ENCODE peak calls at places on chromosomes 4 and X, in nine cellular contexts. P is BE2C, V is CD14-positive monocyte, A is activated B cell treated with CpG ODN at 0.5 μM for 24 hours, G is left lung, X is IMR-90, O is fibroblast of the aortic adventitia, W is PC-9, Y is mammary epithelial cell. Q is an unnamed sample.

GRCh38 chrX:111854778-111855490 is 21.0 kb upstream of the TRPC5OS start:
- DNase-seq in P (peak), V (no peak), A (no peak), G (no peak), X (peak), O (no peak), W (no peak), Y (peak), Q (no peak)

GRCh38 chr4:4356106-4357041 is 30.5 kb upstream of the NSG1 start:
- DNase-seq in P (no peak), V (no peak), A (no peak), G (no peak), X (no peak), O (peak), W (no peak), Y (no peak), Q (no peak)

GRCh38 chr4:139247241-139247640 is 32.8 kb downstream of the MGARP start:
- DNase-seq in P (no peak), V (no peak), A (no peak), G (no peak), X (peak), O (peak), W (no peak), Y (no peak), Q (no peak)

GRCh38 chr4:124833831-124834505 is 121.4 kb upstream of the ANKRD50 start:
- DNase-seq in P (no peak), V (no peak), A (no peak), G (no peak), X (no peak), O (no peak), W (no peak), Y (no peak), Q (no peak)

GRCh38 chr4:183182873-183183725 is 84.0 kb downstream of the WWC2 start:
- DNase-seq in P (no peak), V (peak), A (no peak), G (no peak), X (peak), O (peak), W (peak), Y (peak), Q (no peak)

GRCh38 chr4:123443401-123444297 is 47.1 kb downstream of the SPRY1 start:
- DNase-seq in P (no peak), V (no peak), A (no peak), G (no peak), X (peak), O (no peak), W (no peak), Y (no peak), Q (no peak)

GRCh38 chr4:84568496-84568895 is 14.4 kb upstream of the CDS1 start:
- DNase-seq in P (no peak), V (no peak), A (no peak), G (no peak), X (no peak), O (peak), W (no peak), Y (no peak), Q (no peak)

GRCh38 chr4:113316879-113317278 is 267.4 kb downstream of the ANK2 start:
- DNase-seq in P (peak), V (no peak), A (no peak), G (no peak), X (no peak), O (peak), W (no peak), Y (no peak), Q (no peak)

GRCh38 chr4:125314676-125315570 is at the start of gene FAT4:
- DNase-seq in P (peak), V (no peak), A (peak), G (peak), X (peak), O (peak), W (peak), Y (peak), Q (peak)

GRCh38 chr4:125085-125820 is 952 bp downstream of the ZNF718 start:
- DNase-seq in P (peak), V (no peak), A (no peak), G (peak), X (peak), O (peak), W (peak), Y (peak), Q (no peak)

GRCh38 chr4:8818063-8818881 is 53.4 kb downstream of the HMX1 start:
- DNase-seq in P (peak), V (peak), A (no peak), G (peak), X (no peak), O (no peak), W (no peak), Y (no peak), Q (peak)

GRCh38 chr4:181204109-181204508 is 1039.1 kb upstream of the TENM3 start:
- DNase-seq in P (no peak), V (no peak), A (no peak), G (no peak), X (no peak), O (no peak), W (no peak), Y (peak), Q (no peak)

GRCh38 chr4:46270986-46271596 is 118.8 kb downstream of the GABRA2 start:
- DNase-seq in P (no peak), V (no peak), A (no peak), G (no peak), X (peak), O (no peak), W (no peak), Y (peak), Q (no peak)

GRCh38 chr4:24229976-24230375 is 340.1 kb upstream of the PPARGC1A start:
- DNase-seq in P (no peak), V (no peak), A (no peak), G (no peak), X (peak), O (peak), W (no peak), Y (no peak), Q (no peak)

GRCh38 chr4:82825425-82825824 is 26.8 kb upstream of the SCD5 start:
- DNase-seq in P (no peak), V (no peak), A (no peak), G (no peak), X (no peak), O (no peak), W (no peak), Y (no peak), Q (no peak)

GRCh38 chr4:108116423-108117168 is 52.1 kb downstream of the LEF1 start:
- DNase-seq in P (no peak), V (no peak), A (no peak), G (no peak), X (no peak), O (no peak), W (no peak), Y (no peak), Q (no peak)

GRCh38 chrX:6266041-6266440 is 37.4 kb upstream of the NLGN4X start:
- DNase-seq in P (no peak), V (no peak), A (no peak), G (no peak), X (no peak), O (no peak), W (no peak), Y (no peak), Q (no peak)

GRCh38 chrX:23902419-23902818 is 5.3 kb downstream of the APOO start:
- DNase-seq in P (peak), V (no peak), A (no peak), G (no peak), X (peak), O (peak), W (no peak), Y (peak), Q (no peak)

GRCh38 chr4:77418333-77418732 is 187.3 kb upstream of the CXCL13 start:
- DNase-seq in P (no peak), V (no peak), A (no peak), G (no peak), X (no peak), O (no peak), W (no peak), Y (peak), Q (no peak)

GRCh38 chrX:14956813-14957212 is 83.6 kb downstream of the MOSPD2 start:
- DNase-seq in P (no peak), V (no peak), A (no peak), G (no peak), X (no peak), O (no peak), W (no peak), Y (no peak), Q (no peak)

GRCh38 chr4:165610679-165611551 is 232.1 kb downstream of the CPE start:
- DNase-seq in P (no peak), V (no peak), A (no peak), G (no peak), X (no peak), O (no peak), W (no peak), Y (no peak), Q (no peak)

GRCh38 chrX:2501246-2502102 is 698 bp upstream of the DHRSX start:
- DNase-seq in P (no peak), V (no peak), A (no peak), G (peak), X (no peak), O (no peak), W (no peak), Y (no peak), Q (no peak)

GRCh38 chr4:26163425-26164362 is 157.1 kb upstream of the RBPJ start:
- DNase-seq in P (no peak), V (no peak), A (no peak), G (no peak), X (no peak), O (no peak), W (no peak), Y (no peak), Q (no peak)

GRCh38 chrX:77924320-77924859 is 13.9 kb downstream of the ATP7A start:
- DNase-seq in P (no peak), V (no peak), A (no peak), G (no peak), X (no peak), O (no peak), W (no peak), Y (no peak), Q (no peak)

GRCh38 chr4:1126506-1126905 is 13.1 kb upstream of the RNF212 start:
- DNase-seq in P (no peak), V (no peak), A (no peak), G (no peak), X (peak), O (peak), W (no peak), Y (no peak), Q (no peak)

GRCh38 chr4:176752191-176752749 is 40.5 kb downstream of the VEGFC start:
- DNase-seq in P (no peak), V (no peak), A (no peak), G (no peak), X (no peak), O (no peak), W (no peak), Y (no peak), Q (no peak)

GRCh38 chr4:128565565-128566186 is 243.8 kb upstream of the JADE1 start:
- DNase-seq in P (peak), V (no peak), A (no peak), G (peak), X (no peak), O (peak), W (no peak), Y (no peak), Q (no peak)

GRCh38 chrX:106897259-106897658 is 5.9 kb downstream of the RIPPLY1 start:
- DNase-seq in P (no peak), V (no peak), A (no peak), G (no peak), X (peak), O (peak), W (no peak), Y (peak), Q (no peak)

GRCh38 chrX:147850875-147851274 is 60.8 kb upstream of the FMR1 start:
- DNase-seq in P (no peak), V (no peak), A (no peak), G (no peak), X (no peak), O (no peak), W (no peak), Y (no peak), Q (no peak)

GRCh38 chr4:128427832-128428366 is 140.3 kb upstream of the PGRMC2 start:
- DNase-seq in P (peak), V (no peak), A (no peak), G (peak), X (peak), O (peak), W (peak), Y (peak), Q (no peak)

GRCh38 chr4:68748181-68748981 is 67.4 kb upstream of the UGT2B10 start:
- DNase-seq in P (no peak), V (no peak), A (no peak), G (no peak), X (no peak), O (peak), W (no peak), Y (peak), Q (no peak)

GRCh38 chr4:48369248-48369647 is 27.9 kb downstream of the SLAIN2 start:
- DNase-seq in P (no peak), V (no peak), A (no peak), G (no peak), X (peak), O (no peak), W (no peak), Y (no peak), Q (no peak)

GRCh38 chrX:55379396-55379795 is 72.5 kb upstream of the MAGEH1 start:
- DNase-seq in P (no peak), V (no peak), A (no peak), G (no peak), X (no peak), O (no peak), W (no peak), Y (no peak), Q (no peak)

DNA sequence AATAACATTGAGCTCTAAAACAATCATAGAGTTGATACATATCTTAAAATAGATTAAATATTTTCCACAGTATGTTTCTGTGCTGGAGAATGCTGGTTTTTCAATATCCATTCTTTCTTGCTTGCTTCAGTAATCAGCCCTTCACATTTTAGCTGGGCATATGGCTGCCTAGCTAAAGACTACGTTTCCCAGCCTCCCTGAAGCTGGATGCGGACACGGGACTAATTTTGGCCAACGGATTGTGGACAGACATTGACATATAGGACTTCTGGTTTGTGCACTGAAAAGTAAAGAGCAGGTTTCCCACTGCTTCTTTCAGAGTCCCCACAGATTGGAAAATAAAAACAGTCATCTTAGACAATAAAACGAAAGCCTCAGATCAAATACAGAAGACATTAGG is 97.3 kb downstream of the COL25A1 start:
- DNase-seq in P (no peak), V (no peak), A (no peak), G (no peak), X (no peak), O (no peak), W (no peak), Y (no peak), Q (no peak)
- TF ChIP-seq CTCF in P (no peak), V (no peak), A (no peak), G (no peak), X (no peak), O (no peak), W (no peak), Y (no peak), Q (no peak)

GRCh38 chrX:130299279-130300009 is 30.7 kb upstream of the ZNF280C start:
- DNase-seq in P (peak), V (no peak), A (no peak), G (no peak), X (no peak), O (no peak), W (peak), Y (no peak), Q (no peak)

GRCh38 chrX:130301405-130301804 is 32.7 kb upstream of the ZNF280C start:
- DNase-seq in P (no peak), V (no peak), A (no peak), G (no peak), X (no peak), O (no peak), W (no peak), Y (no peak), Q (no peak)

GRCh38 chrX:130300010-130300282 is 31.2 kb upstream of the ZNF280C start:
- DNase-seq in P (no peak), V (no peak), A (no peak), G (no peak), X (no peak), O (no peak), W (no peak), Y (no peak), Q (no peak)

GRCh38 chrX:130304587-130305368 is 34.9 kb upstream of the SLC25A14 start:
- DNase-seq in P (no peak), V (no peak), A (no peak), G (no peak), X (no peak), O (no peak), W (no peak), Y (no peak), Q (no peak)
- TF ChIP-seq CTCF in P (no peak), V (no peak), A (no peak), G (no peak), X (no peak), O (no peak), W (no peak), Y (no peak), Q (no peak)

GRCh38 chr4:14257903-14258302 is 630.4 kb upstream of the BOD1L1 start:
- DNase-seq in P (no peak), V (no peak), A (no peak), G (no peak), X (no peak), O (no peak), W (no peak), Y (no peak), Q (no peak)

GRCh38 chr4:14249226-14249625 is 621.7 kb upstream of the BOD1L1 start:
- DNase-seq in P (no peak), V (no peak), A (no peak), G (no peak), X (no peak), O (no peak), W (no peak), Y (no peak), Q (no peak)

GRCh38 chr4:14254806-14255445 is 627.4 kb upstream of the BOD1L1 start:
- DNase-seq in P (no peak), V (no peak), A (no peak), G (no peak), X (no peak), O (no peak), W (no peak), Y (no peak), Q (no peak)

GRCh38 chr4:14259926-14260325 is 632.4 kb upstream of the BOD1L1 start:
- DNase-seq in P (no peak), V (no peak), A (no peak), G (no peak), X (no peak), O (no peak), W (no peak), Y (no peak), Q (no peak)

DNA sequence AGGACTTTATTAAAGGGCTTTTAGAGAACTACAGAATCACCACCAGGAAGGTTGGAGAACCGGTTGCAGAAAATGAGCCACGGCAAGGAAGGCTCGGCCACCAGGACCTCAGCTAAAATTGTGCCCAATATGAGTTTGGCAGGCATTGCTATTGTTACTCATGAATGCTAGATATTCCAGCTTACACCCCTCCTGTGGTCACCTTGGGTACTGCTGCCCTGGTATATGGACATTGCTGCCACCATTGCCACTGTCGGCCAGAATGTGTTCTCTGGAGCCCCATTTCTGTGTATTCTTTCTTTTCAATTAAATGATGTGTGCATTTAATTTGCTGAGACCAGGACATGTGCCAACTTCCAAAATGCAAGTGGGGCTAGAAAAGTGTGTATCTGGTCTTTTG is 626.7 kb upstream of the BOD1L1 start:
- DNase-seq in P (peak), V (no peak), A (peak), G (peak), X (peak), O (peak), W (peak), Y (peak), Q (no peak)
- TF ChIP-seq CTCF in P (peak), V (peak), A (no peak), G (peak), X (peak), O (peak), W (peak), Y (peak), Q (peak)

GRCh38 chrX:120380699-120381098 is 18.8 kb downstream of the ATP1B4 start:
- DNase-seq in P (no peak), V (no peak), A (no peak), G (no peak), X (no peak), O (no peak), W (no peak), Y (peak), Q (no peak)
- TF ChIP-seq CTCF in P (peak), V (peak), A (no peak), G (no peak), X (peak), O (peak), W (peak), Y (peak), Q (peak)

GRCh38 chr4:18698119-18698883 is 676.7 kb upstream of the LCORL start:
- DNase-seq in P (no peak), V (no peak), A (no peak), G (no peak), X (no peak), O (no peak), W (no peak), Y (no peak), Q (no peak)

GRCh38 chr4:18691431-18692200 is 670.1 kb upstream of the LCORL start:
- DNase-seq in P (no peak), V (no peak), A (no peak), G (no peak), X (no peak), O (no peak), W (no peak), Y (no peak), Q (no peak)

GRCh38 chr4:18695733-18696527 is 674.4 kb upstream of the LCORL start:
- DNase-seq in P (peak), V (no peak), A (no peak), G (no peak), X (no peak), O (no peak), W (no peak), Y (no peak), Q (no peak)
- TF ChIP-seq CTCF in P (peak), V (no peak), A (no peak), G (no peak), X (peak), O (no peak), W (no peak), Y (no peak), Q (no peak)

DNA sequence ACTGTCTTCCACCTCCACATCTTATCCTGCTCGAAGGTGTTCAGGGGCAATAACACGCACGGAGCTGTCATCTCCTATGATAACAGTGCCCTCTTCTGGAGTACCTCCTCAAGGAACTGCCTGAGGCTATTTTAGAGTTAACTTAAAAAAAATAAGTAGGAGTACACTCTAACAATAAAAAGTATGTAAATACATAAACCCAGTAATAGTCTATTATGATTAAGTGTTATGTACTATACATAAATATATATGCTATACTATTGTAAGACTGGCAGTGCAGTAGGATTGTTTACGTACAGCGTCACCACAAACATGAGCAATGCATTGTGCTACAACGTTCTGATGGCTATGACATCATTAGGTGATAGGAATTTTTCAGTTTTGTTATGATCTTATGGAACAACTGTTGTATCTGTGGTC is 34.5 kb upstream of the TLR2 start:
- DNase-seq in P (no peak), V (no peak), A (no peak), G (no peak), X (peak), O (no peak), W (peak), Y (peak), Q (no peak)
- TF ChIP-seq CTCF in P (peak), V (peak), A (no peak), G (no peak), X (peak), O (no peak), W (no peak), Y (no peak), Q (peak)